ENCODE peak calls at places on chromosomes 12 and 14, in five cellular contexts. X is A549, B is HepG2, M is GM12878, O is K562. K is an unnamed sample.

GRCh38 chr12:108918960-108919642 is 39.2 kb downstream of the DAO start:
- DNase-seq in X (no peak), B (no peak), M (no peak), O (no peak), K (no peak)

GRCh38 chr12:113808095-113808951 is 157.8 kb downstream of the RBM19 start:
- DNase-seq in X (no peak), B (peak), M (no peak), O (peak), K (no peak)

GRCh38 chr12:120006248-120006975 is 17.4 kb downstream of the BICDL1 start:
- DNase-seq in X (no peak), B (no peak), M (no peak), O (no peak), K (no peak)

GRCh38 chr12:98440165-98440581 is 75.2 kb upstream of the TMPO start:
- DNase-seq in X (peak), B (no peak), M (no peak), O (peak), K (no peak)

GRCh38 chr12:89189448-89189847 is 162.9 kb downstream of the DUSP6 start:
- DNase-seq in X (peak), B (no peak), M (no peak), O (no peak), K (no peak)

GRCh38 chr12:104502662-104503061 is 45.9 kb downstream of the CHST11 start:
- DNase-seq in X (no peak), B (no peak), M (no peak), O (no peak), K (no peak)

GRCh38 chr12:17020765-17021164 is 414.8 kb upstream of the LMO3 start:
- DNase-seq in X (no peak), B (no peak), M (no peak), O (no peak), K (peak)

GRCh38 chr12:5242440-5242839 is 189.5 kb upstream of the NTF3 start:
- DNase-seq in X (no peak), B (no peak), M (no peak), O (no peak), K (no peak)

GRCh38 chr12:120647375-120647755 is 6.9 kb downstream of the CABP1 start:
- DNase-seq in X (no peak), B (no peak), M (no peak), O (no peak), K (no peak)

GRCh38 chr12:108591267-108591980 is 6.5 kb downstream of the TMEM119 start:
- DNase-seq in X (no peak), B (no peak), M (no peak), O (no peak), K (no peak)

GRCh38 chr12:32223941-32224340 is 117.3 kb downstream of the BICD1 start:
- DNase-seq in X (no peak), B (no peak), M (no peak), O (no peak), K (no peak)

GRCh38 chr12:32229971-32230606 is 123.4 kb downstream of the BICD1 start:
- DNase-seq in X (no peak), B (no peak), M (no peak), O (no peak), K (no peak)

GRCh38 chr12:32230607-32230982 is 123.9 kb downstream of the BICD1 start:
- DNase-seq in X (no peak), B (no peak), M (no peak), O (no peak), K (peak)

DNA sequence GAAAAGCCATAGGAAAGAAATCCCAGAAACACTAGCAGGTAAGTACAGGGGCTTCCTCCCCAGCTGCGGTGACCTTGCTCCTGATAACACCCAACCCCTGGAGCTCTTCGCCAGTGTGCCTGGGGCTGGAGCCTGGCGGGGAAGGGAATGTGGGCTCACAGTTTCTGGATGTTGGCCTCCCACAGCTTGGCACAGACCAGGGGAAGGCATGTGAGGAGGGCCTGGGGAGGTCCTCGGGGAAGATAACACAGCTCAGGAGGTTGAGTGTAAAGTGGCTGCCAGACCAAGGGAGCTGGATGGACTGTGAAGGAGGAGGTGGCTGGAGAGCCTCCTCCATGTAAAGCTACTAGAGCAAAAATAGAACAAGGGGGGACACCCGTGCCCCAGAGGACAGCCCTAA is 120.1 kb downstream of the BICD1 start:
- DNase-seq in X (no peak), B (no peak), M (no peak), O (no peak), K (no peak)
- TF ChIP-seq JUNB in X (no peak), B (no peak), M (no peak), O (no peak), K (no peak)

DNA sequence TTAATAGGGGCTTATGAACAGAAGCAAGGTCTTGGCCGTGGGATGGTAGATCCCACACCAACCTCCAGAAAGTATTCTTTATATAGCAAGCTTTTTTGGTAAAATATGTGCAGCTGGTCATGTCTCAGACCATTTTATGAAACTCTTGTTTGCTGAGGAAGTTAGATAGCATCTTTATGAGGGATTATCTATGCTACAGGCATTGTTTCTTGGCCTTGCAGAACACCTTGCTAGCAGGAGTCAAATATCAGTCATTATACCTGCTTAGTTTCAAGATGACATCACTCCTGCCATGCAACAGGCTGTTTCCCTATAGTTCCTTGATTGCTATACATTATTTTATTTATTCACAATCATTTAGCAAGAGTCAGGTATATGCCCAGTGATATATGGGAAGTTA is 84.8 kb upstream of the LRFN5 start:
- DNase-seq in X (no peak), B (no peak), M (no peak), O (no peak), K (no peak)
- TF ChIP-seq JUNB in X (no peak), B (no peak), M (no peak), O (no peak), K (no peak)

DNA sequence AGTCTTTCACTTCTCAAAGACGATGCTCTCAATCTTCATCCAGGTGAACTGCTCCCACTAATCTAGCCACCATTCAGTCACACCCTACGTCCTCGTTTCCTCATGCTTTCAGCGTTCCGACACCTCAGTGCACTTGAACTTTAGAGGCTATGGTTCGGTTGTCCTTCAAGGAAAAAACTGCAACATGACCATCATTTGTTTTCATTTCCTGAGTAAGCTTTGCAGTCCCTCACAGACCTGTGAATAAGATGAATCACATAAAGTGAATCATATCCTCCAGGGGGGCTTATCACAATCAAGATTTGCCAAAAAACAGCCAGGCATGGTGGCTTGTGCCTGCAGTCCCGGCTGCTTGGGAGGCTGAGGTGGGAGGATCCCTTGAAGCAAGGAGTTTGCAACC is 80.2 kb downstream of the TMCC3 start:
- DNase-seq in X (no peak), B (no peak), M (no peak), O (no peak), K (no peak)
- TF ChIP-seq JUNB in X (peak), B (no peak), M (no peak), O (no peak), K (no peak)

DNA sequence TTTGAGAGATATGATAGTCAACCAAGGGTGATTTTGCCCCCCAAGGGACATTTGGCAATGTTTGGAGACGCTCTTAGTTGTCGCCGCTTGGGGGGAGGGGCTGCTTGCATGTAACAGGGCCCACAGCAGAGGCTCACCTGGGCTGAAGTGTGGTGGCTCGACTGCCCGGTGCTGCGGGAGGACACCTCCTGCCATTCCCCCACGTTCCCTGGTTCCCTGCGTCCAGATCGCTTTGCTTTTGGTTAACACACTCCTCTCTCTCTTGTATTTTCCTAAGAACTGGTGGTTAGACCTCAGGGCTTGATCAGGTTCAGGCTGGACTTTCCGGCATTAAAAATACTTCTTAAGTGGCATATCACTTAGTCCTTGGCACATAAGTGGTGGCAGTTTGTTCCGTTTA is 18.9 kb downstream of the PPP2R5C start:
- DNase-seq in X (no peak), B (no peak), M (no peak), O (no peak), K (peak)
- TF ChIP-seq JUNB in X (no peak), B (no peak), M (no peak), O (no peak), K (no peak)

GRCh38 chr12:117141097-117141898 is 42.1 kb upstream of the TESC start:
- DNase-seq in X (no peak), B (no peak), M (no peak), O (no peak), K (peak)
- TF ChIP-seq JUNB in X (no peak), B (no peak), M (no peak), O (no peak), K (no peak)

GRCh38 chr12:64673490-64674169 is 63.3 kb downstream of the RASSF3 start:
- DNase-seq in X (no peak), B (peak), M (no peak), O (no peak), K (no peak)

GRCh38 chr12:64672925-64673409 is 62.7 kb downstream of the RASSF3 start:
- DNase-seq in X (peak), B (peak), M (no peak), O (peak), K (no peak)

GRCh38 chr12:64670856-64671639 is 60.8 kb downstream of the RASSF3 start:
- DNase-seq in X (peak), B (no peak), M (no peak), O (no peak), K (no peak)

GRCh38 chr12:64670039-64670438 is 59.7 kb downstream of the RASSF3 start:
- DNase-seq in X (no peak), B (no peak), M (no peak), O (no peak), K (no peak)

GRCh38 chr12:64671682-64672081 is 61.4 kb downstream of the RASSF3 start:
- DNase-seq in X (no peak), B (no peak), M (no peak), O (no peak), K (no peak)
- TF ChIP-seq JUNB in X (no peak), B (no peak), M (no peak), O (no peak), K (no peak)

GRCh38 chr14:75738192-75738591 is 77.1 kb downstream of the TTLL5 start:
- DNase-seq in X (no peak), B (no peak), M (no peak), O (no peak), K (no peak)
- TF ChIP-seq JUNB in X (no peak), B (no peak), M (no peak), O (no peak), K (no peak)

K was measured in GM23338.